ENCODE peak calls at places on chromosomes 12 and 14, in seven cellular contexts. One of them, this sample, is unnamed.

GRCh38 chr14:91515979-91516378 is 5.9 kb upstream of the PPP4R3A start:
- DNase-seq in GM12878: no peak
- DNase-seq in HCT116: no peak
- DNase-seq in HepG2: no peak
- DNase-seq in SK-N-SH: no peak
- DNase-seq in A549: no peak
- DNase-seq in K562: no peak
- DNase-seq in this sample: no peak

GRCh38 chr12:96445743-96446655 is 43.4 kb upstream of the CFAP54 start:
- DNase-seq in HepG2: no peak
- DNase-seq in HCT116: no peak
- DNase-seq in K562: peak
- DNase-seq in SK-N-SH: no peak
- DNase-seq in GM12878: peak
- DNase-seq in A549: peak
- DNase-seq in this sample: no peak

GRCh38 chr12:112645586-112645985 is 146.0 kb upstream of the RPH3A start:
- DNase-seq in K562: no peak
- DNase-seq in HCT116: no peak
- DNase-seq in SK-N-SH: no peak
- DNase-seq in HepG2: no peak
- DNase-seq in GM12878: no peak
- DNase-seq in A549: no peak
- DNase-seq in this sample: no peak

GRCh38 chr12:91577586-91578539 is 395.2 kb upstream of the DCN start:
- DNase-seq in HCT116: peak
- DNase-seq in SK-N-SH: peak
- DNase-seq in GM12878: no peak
- DNase-seq in A549: peak
- DNase-seq in K562: peak
- DNase-seq in HepG2: no peak
- DNase-seq in this sample: peak

GRCh38 chr12:77914089-77914488 is 83.4 kb downstream of the NAV3 start:
- DNase-seq in HCT116: no peak
- DNase-seq in A549: peak
- DNase-seq in HepG2: no peak
- DNase-seq in GM12878: no peak
- DNase-seq in K562: no peak
- DNase-seq in SK-N-SH: no peak
- DNase-seq in this sample: no peak

GRCh38 chr14:36583242-36584166 is 1.1 kb upstream of the NKX2-8 start:
- DNase-seq in GM12878: no peak
- DNase-seq in K562: no peak
- DNase-seq in HCT116: no peak
- DNase-seq in HepG2: no peak
- DNase-seq in A549: no peak
- DNase-seq in SK-N-SH: peak
- DNase-seq in this sample: peak

GRCh38 chr12:14588571-14588970 is 20.9 kb upstream of the PLBD1 start:
- DNase-seq in GM12878: no peak
- DNase-seq in HCT116: no peak
- DNase-seq in K562: no peak
- DNase-seq in SK-N-SH: no peak
- DNase-seq in HepG2: no peak
- DNase-seq in A549: no peak
- DNase-seq in this sample: no peak

GRCh38 chr14:69803753-69804152 is 6.7 kb upstream of the SLC10A1 start:
- DNase-seq in SK-N-SH: no peak
- DNase-seq in HepG2: no peak
- DNase-seq in A549: peak
- DNase-seq in K562: no peak
- DNase-seq in HCT116: no peak
- DNase-seq in GM12878: no peak
- DNase-seq in this sample: peak

GRCh38 chr12:31361730-31362114 is 35.8 kb upstream of the SINHCAF start:
- DNase-seq in A549: no peak
- DNase-seq in K562: no peak
- DNase-seq in HCT116: no peak
- DNase-seq in GM12878: no peak
- DNase-seq in SK-N-SH: no peak
- DNase-seq in HepG2: no peak
- DNase-seq in this sample: no peak

DNA sequence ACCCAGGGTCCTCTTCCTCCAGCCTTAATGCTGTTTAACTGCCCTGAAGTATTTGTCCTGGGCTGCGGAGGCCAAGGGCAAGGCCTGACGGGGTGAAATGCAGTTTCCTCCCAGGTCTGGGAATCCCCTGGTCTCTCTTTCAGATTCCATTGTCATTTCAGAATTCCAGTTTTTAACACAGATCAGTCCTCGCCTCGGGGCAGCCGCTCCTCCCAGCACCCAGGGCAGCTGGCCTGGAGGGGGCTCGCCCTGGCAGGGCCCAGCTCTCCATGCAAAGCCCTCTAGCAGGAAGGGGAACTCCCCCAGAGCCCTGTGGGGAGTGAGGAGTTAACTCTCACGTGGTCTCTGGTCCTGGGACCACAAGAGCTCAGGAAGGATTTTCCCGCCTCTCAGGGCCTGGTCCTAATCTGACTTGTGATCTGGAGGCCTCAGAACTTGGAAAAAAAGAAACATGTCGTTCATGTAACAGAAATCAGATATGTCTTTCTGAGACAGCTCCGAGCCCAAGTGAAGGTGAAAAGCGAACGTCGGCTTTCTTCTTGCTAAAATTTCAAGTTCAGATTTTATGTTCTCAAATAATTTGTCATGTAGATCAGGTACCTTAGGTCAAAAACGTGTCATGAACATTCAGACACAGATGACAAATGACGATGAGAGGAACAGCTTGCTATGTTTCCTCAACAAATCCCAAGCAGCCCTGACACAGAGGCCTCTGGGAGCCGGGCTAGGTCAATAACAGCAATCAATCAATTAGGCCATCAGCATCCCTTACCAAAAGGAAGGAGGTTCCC is 265.5 kb upstream of the SFSWAP start:
- DNase-seq in GM12878: no peak
- DNase-seq in A549: no peak
- DNase-seq in K562: no peak
- DNase-seq in SK-N-SH: no peak
- DNase-seq in HepG2: no peak
- DNase-seq in HCT116: no peak
- DNase-seq in this sample: no peak
- TF ChIP-seq REST in GM12878: no peak
- TF ChIP-seq REST in A549: no peak
- TF ChIP-seq REST in K562: no peak
- TF ChIP-seq REST in SK-N-SH: no peak
- TF ChIP-seq REST in HepG2: no peak
- TF ChIP-seq REST in HCT116: no peak
- TF ChIP-seq REST in this sample: no peak

GRCh38 chr12:43973385-43973784 is 137.5 kb downstream of the TMEM117 start:
- DNase-seq in HCT116: no peak
- DNase-seq in K562: no peak
- DNase-seq in A549: no peak
- DNase-seq in HepG2: no peak
- DNase-seq in SK-N-SH: no peak
- DNase-seq in GM12878: no peak
- DNase-seq in this sample: no peak
- H3K4me2 ChIP-seq in HCT116: no peak
- H3K4me2 ChIP-seq in K562: no peak
- H3K4me2 ChIP-seq in A549: no peak
- H3K4me2 ChIP-seq in HepG2: no peak
- H3K4me2 ChIP-seq in SK-N-SH: no peak
- H3K4me2 ChIP-seq in GM12878: peak
- H3K4me2 ChIP-seq in this sample: no peak

GRCh38 chr14:21308479-21309237 is 28.8 kb downstream of the RPGRIP1 start:
- DNase-seq in HCT116: peak
- DNase-seq in SK-N-SH: no peak
- DNase-seq in GM12878: peak
- DNase-seq in K562: peak
- DNase-seq in HepG2: peak
- DNase-seq in A549: peak
- DNase-seq in this sample: peak
- TF ChIP-seq REST in HCT116: no peak
- TF ChIP-seq REST in SK-N-SH: no peak
- TF ChIP-seq REST in GM12878: no peak
- TF ChIP-seq REST in K562: no peak
- TF ChIP-seq REST in HepG2: no peak
- TF ChIP-seq REST in A549: no peak
- TF ChIP-seq REST in this sample: no peak

GRCh38 chr12:121130866-121131373 is 1.8 kb upstream of the P2RX7 start:
- DNase-seq in HCT116: no peak
- DNase-seq in GM12878: no peak
- DNase-seq in A549: no peak
- DNase-seq in HepG2: no peak
- DNase-seq in K562: no peak
- DNase-seq in SK-N-SH: no peak
- DNase-seq in this sample: no peak

GRCh38 chr12:121131941-121132341 is 735 bp upstream of the P2RX7 start:
- DNase-seq in GM12878: no peak
- DNase-seq in HCT116: no peak
- DNase-seq in A549: no peak
- DNase-seq in SK-N-SH: no peak
- DNase-seq in K562: no peak
- DNase-seq in HepG2: no peak
- DNase-seq in this sample: no peak

GRCh38 chr12:121127501-121127900 is 5.2 kb upstream of the P2RX7 start:
- DNase-seq in HCT116: no peak
- DNase-seq in HepG2: no peak
- DNase-seq in A549: no peak
- DNase-seq in GM12878: no peak
- DNase-seq in SK-N-SH: no peak
- DNase-seq in K562: no peak
- DNase-seq in this sample: no peak

GRCh38 chr12:121129705-121130147 is 3.0 kb upstream of the P2RX7 start:
- DNase-seq in K562: no peak
- DNase-seq in SK-N-SH: no peak
- DNase-seq in A549: no peak
- DNase-seq in GM12878: no peak
- DNase-seq in HCT116: no peak
- DNase-seq in HepG2: no peak
- DNase-seq in this sample: no peak

GRCh38 chr12:121128908-121129704 is 3.6 kb upstream of the P2RX7 start:
- DNase-seq in SK-N-SH: peak
- DNase-seq in K562: peak
- DNase-seq in HepG2: peak
- DNase-seq in GM12878: peak
- DNase-seq in A549: peak
- DNase-seq in HCT116: no peak
- DNase-seq in this sample: peak
- H3K4me2 ChIP-seq in SK-N-SH: no peak
- H3K4me2 ChIP-seq in K562: peak
- H3K4me2 ChIP-seq in HepG2: peak
- H3K4me2 ChIP-seq in GM12878: peak
- H3K4me2 ChIP-seq in A549: peak
- H3K4me2 ChIP-seq in HCT116: no peak
- H3K4me2 ChIP-seq in this sample: no peak

DNA sequence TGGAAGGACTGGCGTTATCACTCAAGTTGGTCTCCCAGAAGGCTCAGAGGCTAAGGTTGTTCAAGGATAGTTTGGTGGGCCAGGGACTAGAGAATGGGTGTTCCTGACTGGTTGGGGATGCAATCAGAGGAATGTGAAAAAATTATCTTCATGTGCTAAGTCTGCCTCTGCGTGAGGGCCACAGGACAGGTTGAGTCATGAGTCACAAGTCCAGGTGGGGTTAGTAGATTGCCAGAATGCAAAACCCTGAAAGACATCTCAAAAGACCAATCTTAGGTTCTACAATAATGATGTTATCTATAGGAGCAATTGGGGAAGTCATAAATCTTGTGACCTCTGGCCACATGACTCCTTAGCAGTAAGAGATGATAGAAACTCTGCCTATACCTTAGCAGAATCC is 220.1 kb upstream of the EEA1 start:
- DNase-seq in HCT116: no peak
- DNase-seq in HepG2: no peak
- DNase-seq in GM12878: no peak
- DNase-seq in SK-N-SH: no peak
- DNase-seq in A549: no peak
- DNase-seq in K562: no peak
- DNase-seq in this sample: no peak
- TF ChIP-seq REST in HCT116: no peak
- TF ChIP-seq REST in HepG2: no peak
- TF ChIP-seq REST in GM12878: no peak
- TF ChIP-seq REST in SK-N-SH: no peak
- TF ChIP-seq REST in A549: no peak
- TF ChIP-seq REST in K562: no peak
- TF ChIP-seq REST in this sample: no peak

GRCh38 chr14:22549981-22550670 is 38.9 kb downstream of the DAD1 start:
- DNase-seq in HCT116: no peak
- DNase-seq in K562: no peak
- DNase-seq in SK-N-SH: no peak
- DNase-seq in GM12878: peak
- DNase-seq in A549: no peak
- DNase-seq in HepG2: no peak
- DNase-seq in this sample: peak
- H3K4me2 ChIP-seq in HCT116: no peak
- H3K4me2 ChIP-seq in K562: no peak
- H3K4me2 ChIP-seq in SK-N-SH: peak
- H3K4me2 ChIP-seq in GM12878: peak
- H3K4me2 ChIP-seq in A549: no peak
- H3K4me2 ChIP-seq in HepG2: no peak
- H3K4me2 ChIP-seq in this sample: peak

GRCh38 chr12:132715874-132716273 is 5.2 kb downstream of the PGAM5 start:
- DNase-seq in HepG2: no peak
- DNase-seq in HCT116: no peak
- DNase-seq in A549: no peak
- DNase-seq in GM12878: no peak
- DNase-seq in SK-N-SH: no peak
- DNase-seq in K562: no peak
- DNase-seq in this sample: no peak
- TF ChIP-seq REST in HepG2: no peak
- TF ChIP-seq REST in HCT116: no peak
- TF ChIP-seq REST in A549: no peak
- TF ChIP-seq REST in GM12878: no peak
- TF ChIP-seq REST in SK-N-SH: no peak
- TF ChIP-seq REST in K562: no peak
- TF ChIP-seq REST in this sample: no peak